ENCODE peak calls at places on chromosomes 1 and 21, in seven cellular contexts. Q, J, B, O, F, U and W are unnamed samples.

GRCh38 chr1:233240367-233240766 is 55.2 kb downstream of the PCNX2 start:
- DNase-seq in J (no peak), Q (no peak), F (peak; percentile 9), O (no peak), B (no peak), U (peak; percentile 17), W (no peak)

GRCh38 chr1:56125316-56125715 is 454.0 kb downstream of the PLPP3 start:
- DNase-seq in B (no peak), O (no peak), Q (no peak), F (no peak), J (peak; percentile 62), U (no peak), W (peak; percentile 77)

GRCh38 chr1:14304381-14304865 is 294.1 kb upstream of the KAZN start:
- DNase-seq in U (no peak), B (no peak), J (no peak), O (no peak), F (peak; percentile 8), Q (no peak), W (no peak)

GRCh38 chr1:226409392-226409791 is 1.5 kb upstream of the PARP1 start:
- DNase-seq in U (no peak), Q (no peak), B (no peak), J (no peak), F (no peak), O (no peak), W (no peak)

GRCh38 chr1:182567629-182568028 is 21.4 kb downstream of the RNASEL start:
- DNase-seq in O (no peak), Q (no peak), F (no peak), U (no peak), J (no peak), B (no peak), W (no peak)

GRCh38 chr1:117674521-117675400 is 68.9 kb downstream of the TENT5C start:
- DNase-seq in Q (no peak), F (no peak), O (no peak), B (peak; percentile 75), U (peak; percentile 38), J (no peak), W (peak; percentile 45)

GRCh38 chr1:151314137-151314875 is 12.9 kb downstream of the PI4KB start:
- DNase-seq in O (peak; percentile 76), U (no peak), F (peak; percentile 92), Q (no peak), B (no peak), J (peak; percentile 46), W (peak; percentile 78)

GRCh38 chr1:79005945-79006344 is 585 bp downstream of the ADGRL4 start:
- DNase-seq in F (peak; percentile 27), O (no peak), U (no peak), B (no peak), Q (no peak), J (no peak), W (no peak)

GRCh38 chr1:175870217-175870616 is 126.8 kb upstream of the TNR start:
- DNase-seq in U (no peak), F (no peak), Q (no peak), O (no peak), B (no peak), J (no peak), W (no peak)

GRCh38 chr1:110150330-110151174 is at the start of gene SLC6A17:
- DNase-seq in U (peak; percentile 62), O (no peak), J (peak; percentile 74), F (peak; percentile 17), Q (no peak), B (no peak), W (peak; percentile 26)

GRCh38 chr1:207282049-207282448 is 39.4 kb upstream of the CD55 start:
- DNase-seq in Q (no peak), O (no peak), B (no peak), U (no peak), J (peak; percentile 13), F (no peak), W (no peak)

GRCh38 chr1:12549460-12550349 is 68.3 kb downstream of the DHRS3 start:
- DNase-seq in F (peak; percentile 74), O (peak; percentile 69), Q (no peak), B (no peak), U (peak; percentile 25), J (peak; percentile 94), W (peak; percentile 93)

GRCh38 chr1:6724517-6725141 is 23.0 kb upstream of the DNAJC11 start:
- DNase-seq in Q (no peak), O (no peak), F (peak; percentile 31), B (no peak), U (no peak), J (peak; percentile 80), W (no peak)

GRCh38 chr21:42835211-42835610 is 44.1 kb downstream of the WDR4 start:
- DNase-seq in U (no peak), J (no peak), B (no peak), F (no peak), O (no peak), Q (no peak), W (no peak)

GRCh38 chr21:26683996-26684395 is 110.9 kb upstream of the CYYR1 start:
- DNase-seq in F (no peak), B (no peak), O (no peak), U (no peak), Q (no peak), J (no peak), W (peak; percentile 2)

GRCh38 chr21:23638131-23638530 is 1969.2 kb downstream of the MRPL39 start:
- DNase-seq in Q (no peak), J (no peak), O (no peak), F (no peak), B (no peak), U (no peak), W (no peak)

GRCh38 chr1:22544606-22545005 is 18.7 kb upstream of the EPHA8 start:
- DNase-seq in J (no peak), Q (no peak), B (no peak), O (no peak), F (no peak), U (no peak), W (no peak)

GRCh38 chr1:22540311-22540710 is 23.0 kb upstream of the EPHA8 start:
- DNase-seq in U (no peak), O (no peak), F (no peak), J (no peak), B (no peak), Q (no peak), W (peak; percentile 48)

GRCh38 chr1:22543679-22544078 is 19.6 kb upstream of the EPHA8 start:
- DNase-seq in J (no peak), B (no peak), F (no peak), Q (no peak), U (no peak), O (no peak), W (no peak)

GRCh38 chr1:22545126-22545525 is 18.2 kb upstream of the EPHA8 start:
- DNase-seq in O (no peak), B (no peak), J (no peak), U (no peak), Q (no peak), F (no peak), W (no peak)

GRCh38 chr1:22542886-22543285 is 20.4 kb upstream of the EPHA8 start:
- DNase-seq in U (no peak), F (no peak), J (no peak), B (no peak), Q (no peak), O (no peak), W (no peak)
- TF ChIP-seq CTCF in U (no peak), F (no peak), J (no peak), B (no peak), Q (no peak), O (no peak), W (no peak)

GRCh38 chr1:91500756-91501526 is at the start of gene CDC7:
- DNase-seq in Q (peak; percentile 93), U (peak; percentile 96), F (peak; percentile 96), B (peak; percentile 93), O (peak; percentile 93), J (peak; percentile 93), W (peak; percentile 89)
- TF ChIP-seq CTCF in Q (peak; percentile 59), U (peak; percentile 70), F (peak; percentile 34), B (no peak), O (peak; percentile 18), J (peak; percentile 47), W (peak; percentile 38)

DNA sequence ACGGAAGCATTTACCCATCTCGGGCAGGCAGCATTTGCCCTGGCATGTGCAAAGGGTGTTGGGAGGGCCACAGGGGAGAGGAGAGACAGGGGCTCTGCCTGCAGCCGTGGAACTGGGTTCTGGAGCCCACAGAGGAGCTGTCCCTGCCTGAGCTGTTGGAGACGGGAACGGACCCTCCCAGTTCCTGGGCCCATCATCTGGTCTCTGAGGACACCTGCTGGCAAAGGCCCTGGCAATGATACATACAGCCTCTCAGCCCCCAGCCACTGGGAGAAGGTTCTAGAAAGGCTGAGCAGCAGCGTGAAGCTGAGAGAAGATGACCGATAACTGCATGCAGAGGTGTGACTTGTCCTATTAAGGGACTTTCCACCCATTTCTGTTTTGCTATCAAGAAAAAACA is 31.4 kb downstream of the FAAP20 start:
- DNase-seq in B (no peak), O (no peak), F (peak; percentile 6), Q (no peak), U (no peak), J (no peak), W (no peak)
- TF ChIP-seq CTCF in B (no peak), O (no peak), F (peak; percentile 5), Q (no peak), U (no peak), J (no peak), W (no peak)

GRCh38 chr1:37892151-37893047 is 33.0 kb upstream of the MTF1 start:
- DNase-seq in U (no peak), F (peak; percentile 45), J (no peak), B (no peak), Q (no peak), O (no peak), W (no peak)

GRCh38 chr1:37887986-37888700 is 28.8 kb upstream of the MTF1 start:
- DNase-seq in B (no peak), F (no peak), J (no peak), O (no peak), Q (no peak), U (no peak), W (no peak)

DNA sequence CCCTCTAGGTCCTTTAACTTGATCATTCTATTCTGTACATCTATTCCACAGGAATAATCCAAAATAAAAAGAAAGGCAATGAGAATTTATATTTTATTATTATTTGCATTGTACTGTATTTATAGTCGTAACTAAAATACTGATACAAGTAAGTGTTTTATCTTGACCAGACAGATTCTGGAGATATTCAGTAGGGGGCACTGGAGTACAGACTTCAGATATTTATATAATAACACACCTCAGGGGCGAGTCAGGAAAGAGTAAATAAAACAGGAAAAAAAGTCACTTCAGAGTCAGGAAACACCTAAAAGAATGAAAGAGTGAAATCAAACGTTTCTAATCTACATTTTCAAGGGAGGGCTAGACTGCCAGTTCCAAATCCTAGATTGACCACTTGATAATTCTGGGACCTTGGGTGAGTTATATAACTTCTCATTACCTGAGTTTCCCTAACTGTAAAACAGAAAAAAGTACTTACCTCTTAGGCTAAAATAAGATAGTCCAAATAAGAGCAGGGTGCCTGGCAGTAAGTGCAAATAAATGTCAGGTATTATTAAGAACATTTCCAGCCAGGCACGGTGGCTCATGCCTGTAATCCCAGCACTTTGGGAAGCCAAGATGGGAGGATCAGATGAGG is 31.1 kb upstream of the MTF1 start:
- DNase-seq in B (peak; percentile 56), F (peak; percentile 49), O (no peak), J (peak; percentile 38), Q (no peak), U (peak; percentile 54), W (peak; percentile 43)
- TF ChIP-seq CTCF in B (peak; percentile 43), F (peak; percentile 33), O (peak; percentile 31), J (peak; percentile 19), Q (peak; percentile 55), U (peak; percentile 62), W (peak; percentile 42)

GRCh38 chr21:36606292-36606982 is 92.5 kb upstream of the SIM2 start:
- DNase-seq in O (no peak), J (no peak), U (no peak), Q (no peak), F (no peak), B (no peak), W (no peak)
- TF ChIP-seq CTCF in O (no peak), J (no peak), U (no peak), Q (no peak), F (no peak), B (no peak), W (no peak)

GRCh38 chr1:47951545-47952235 is 45.5 kb downstream of the TRABD2B start:
- DNase-seq in Q (no peak), O (no peak), F (no peak), U (no peak), J (no peak), B (no peak), W (no peak)
- TF ChIP-seq CTCF in Q (no peak), O (no peak), F (no peak), U (peak; percentile 14), J (no peak), B (no peak), W (no peak)